ENCODE peak calls at places on chromosomes 4 and X, in ten cellular contexts. One of them, this sample, is unnamed.

GRCh38 chr4:41969666-41970065 is 11.9 kb upstream of the DCAF4L1 start:
- DNase-seq in WTC11: no peak
- DNase-seq in Caco-2: no peak
- DNase-seq in HepG2: no peak
- DNase-seq in lower leg skin: no peak
- DNase-seq in GM12878: no peak
- DNase-seq in sigmoid colon: no peak
- DNase-seq in glutamatergic neuron: no peak
- DNase-seq in astrocyte of the cerebellum: no peak
- DNase-seq in lower lobe of right lung: no peak
- DNase-seq in this sample: no peak

GRCh38 chr4:185623444-185624247 is 88.3 kb upstream of the PDLIM3 start:
- DNase-seq in WTC11: no peak
- DNase-seq in Caco-2: no peak
- DNase-seq in HepG2: no peak
- DNase-seq in lower leg skin: no peak
- DNase-seq in GM12878: no peak
- DNase-seq in sigmoid colon: no peak
- DNase-seq in glutamatergic neuron: no peak
- DNase-seq in astrocyte of the cerebellum: no peak
- DNase-seq in lower lobe of right lung: no peak
- DNase-seq in this sample: no peak

GRCh38 chrX:77617206-77617605 is 168.8 kb downstream of the ATRX start:
- DNase-seq in WTC11: no peak
- DNase-seq in Caco-2: no peak
- DNase-seq in HepG2: no peak
- DNase-seq in lower leg skin: no peak
- DNase-seq in GM12878: no peak
- DNase-seq in sigmoid colon: no peak
- DNase-seq in glutamatergic neuron: no peak
- DNase-seq in astrocyte of the cerebellum: no peak
- DNase-seq in lower lobe of right lung: no peak
- DNase-seq in this sample: no peak

GRCh38 chrX:20265726-20266681 is 705 bp downstream of the RPS6KA3 start:
- DNase-seq in WTC11: peak
- DNase-seq in Caco-2: peak
- DNase-seq in HepG2: no peak
- DNase-seq in lower leg skin: no peak
- DNase-seq in GM12878: no peak
- DNase-seq in sigmoid colon: peak
- DNase-seq in glutamatergic neuron: peak
- DNase-seq in astrocyte of the cerebellum: no peak
- DNase-seq in lower lobe of right lung: peak
- DNase-seq in this sample: peak

GRCh38 chrX:132837126-132837525 is 121.3 kb downstream of the HS6ST2 start:
- DNase-seq in WTC11: no peak
- DNase-seq in Caco-2: no peak
- DNase-seq in HepG2: no peak
- DNase-seq in lower leg skin: no peak
- DNase-seq in GM12878: no peak
- DNase-seq in sigmoid colon: no peak
- DNase-seq in glutamatergic neuron: no peak
- DNase-seq in astrocyte of the cerebellum: peak
- DNase-seq in lower lobe of right lung: no peak
- DNase-seq in this sample: no peak

GRCh38 chrX:36867143-36867542 is 141.0 kb upstream of the FAM47C start:
- DNase-seq in WTC11: no peak
- DNase-seq in Caco-2: peak
- DNase-seq in HepG2: peak
- DNase-seq in lower leg skin: no peak
- DNase-seq in GM12878: no peak
- DNase-seq in sigmoid colon: no peak
- DNase-seq in glutamatergic neuron: no peak
- DNase-seq in astrocyte of the cerebellum: peak
- DNase-seq in lower lobe of right lung: no peak
- DNase-seq in this sample: peak

GRCh38 chrX:108091878-108092291 is 307 bp downstream of the ATG4A start:
- DNase-seq in WTC11: no peak
- DNase-seq in Caco-2: no peak
- DNase-seq in HepG2: no peak
- DNase-seq in lower leg skin: no peak
- DNase-seq in GM12878: no peak
- DNase-seq in sigmoid colon: no peak
- DNase-seq in glutamatergic neuron: no peak
- DNase-seq in astrocyte of the cerebellum: no peak
- DNase-seq in lower lobe of right lung: no peak
- DNase-seq in this sample: no peak

GRCh38 chr4:124111922-124112321 is 600.6 kb downstream of the ANKRD50 start:
- DNase-seq in WTC11: no peak
- DNase-seq in Caco-2: peak
- DNase-seq in HepG2: peak
- DNase-seq in lower leg skin: peak
- DNase-seq in GM12878: no peak
- DNase-seq in sigmoid colon: no peak
- DNase-seq in glutamatergic neuron: no peak
- DNase-seq in astrocyte of the cerebellum: peak
- DNase-seq in lower lobe of right lung: no peak
- DNase-seq in this sample: peak

GRCh38 chrX:109485470-109486340 is 3.8 kb upstream of the GUCY2F start:
- DNase-seq in WTC11: peak
- DNase-seq in Caco-2: peak
- DNase-seq in HepG2: peak
- DNase-seq in lower leg skin: peak
- DNase-seq in GM12878: peak
- DNase-seq in sigmoid colon: peak
- DNase-seq in glutamatergic neuron: peak
- DNase-seq in astrocyte of the cerebellum: peak
- DNase-seq in lower lobe of right lung: peak
- DNase-seq in this sample: peak

GRCh38 chr4:38664704-38665401 is 854 bp downstream of the KLF3 start:
- DNase-seq in WTC11: peak
- DNase-seq in Caco-2: peak
- DNase-seq in HepG2: peak
- DNase-seq in lower leg skin: peak
- DNase-seq in GM12878: no peak
- DNase-seq in sigmoid colon: peak
- DNase-seq in glutamatergic neuron: peak
- DNase-seq in astrocyte of the cerebellum: no peak
- DNase-seq in lower lobe of right lung: peak
- DNase-seq in this sample: peak

GRCh38 chrX:67961516-67961915 is 417.7 kb downstream of the AR start:
- DNase-seq in WTC11: no peak
- DNase-seq in Caco-2: no peak
- DNase-seq in HepG2: no peak
- DNase-seq in lower leg skin: no peak
- DNase-seq in GM12878: no peak
- DNase-seq in sigmoid colon: no peak
- DNase-seq in glutamatergic neuron: no peak
- DNase-seq in astrocyte of the cerebellum: no peak
- DNase-seq in lower lobe of right lung: no peak
- DNase-seq in this sample: no peak

DNA sequence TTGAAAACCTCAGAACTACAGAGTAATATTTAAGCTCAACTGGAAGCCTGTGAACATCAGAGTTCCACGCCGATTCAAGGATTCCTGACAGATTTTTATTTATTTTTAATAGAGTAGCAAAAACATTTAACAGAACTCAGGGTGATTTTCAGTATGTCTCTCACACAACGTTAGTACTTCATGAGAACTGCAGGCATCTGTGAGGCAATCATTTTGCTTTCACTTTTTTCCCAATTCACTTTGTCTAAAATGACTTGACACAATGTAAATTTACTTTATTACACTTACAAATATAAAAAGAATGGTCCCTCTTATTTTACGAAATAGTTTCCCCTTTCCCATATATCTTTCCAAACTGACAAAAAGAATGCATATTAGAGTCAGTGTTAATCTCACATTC is 869.5 kb upstream of the EPHA5 start:
- DNase-seq in WTC11: no peak
- DNase-seq in Caco-2: no peak
- DNase-seq in HepG2: no peak
- DNase-seq in lower leg skin: no peak
- DNase-seq in GM12878: no peak
- DNase-seq in sigmoid colon: no peak
- DNase-seq in glutamatergic neuron: no peak
- DNase-seq in astrocyte of the cerebellum: no peak
- DNase-seq in lower lobe of right lung: no peak
- DNase-seq in this sample: no peak
- TF ChIP-seq CTCF in WTC11: no peak
- TF ChIP-seq CTCF in Caco-2: no peak
- TF ChIP-seq CTCF in HepG2: no peak
- TF ChIP-seq CTCF in lower leg skin: no peak
- TF ChIP-seq CTCF in GM12878: no peak
- TF ChIP-seq CTCF in sigmoid colon: no peak
- TF ChIP-seq CTCF in glutamatergic neuron: no peak
- TF ChIP-seq CTCF in astrocyte of the cerebellum: no peak
- TF ChIP-seq CTCF in lower lobe of right lung: no peak
- TF ChIP-seq CTCF in this sample: no peak

DNA sequence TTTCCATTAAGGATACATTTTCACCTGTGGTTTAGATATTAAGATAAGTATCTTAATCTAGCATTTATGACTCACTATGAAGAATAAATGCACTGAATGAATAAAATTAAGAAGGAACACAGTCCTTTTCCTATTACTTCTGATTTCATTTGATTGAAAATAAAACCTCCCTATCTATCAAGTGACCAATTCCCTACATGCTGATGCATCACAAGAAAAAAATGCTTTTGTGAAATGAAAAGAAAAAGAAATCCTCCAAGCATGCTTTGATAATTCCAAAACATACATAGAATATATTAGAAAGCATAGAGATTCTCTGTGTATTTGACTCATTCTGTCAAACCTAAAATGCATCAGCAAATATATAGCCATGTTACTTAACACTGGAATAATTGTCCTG is 37.1 kb downstream of the PCDH10 start:
- DNase-seq in WTC11: no peak
- DNase-seq in Caco-2: no peak
- DNase-seq in HepG2: no peak
- DNase-seq in lower leg skin: no peak
- DNase-seq in GM12878: no peak
- DNase-seq in sigmoid colon: no peak
- DNase-seq in glutamatergic neuron: no peak
- DNase-seq in astrocyte of the cerebellum: no peak
- DNase-seq in lower lobe of right lung: no peak
- DNase-seq in this sample: no peak
- TF ChIP-seq CTCF in WTC11: no peak
- TF ChIP-seq CTCF in Caco-2: no peak
- TF ChIP-seq CTCF in HepG2: no peak
- TF ChIP-seq CTCF in lower leg skin: no peak
- TF ChIP-seq CTCF in GM12878: no peak
- TF ChIP-seq CTCF in sigmoid colon: no peak
- TF ChIP-seq CTCF in glutamatergic neuron: no peak
- TF ChIP-seq CTCF in astrocyte of the cerebellum: no peak
- TF ChIP-seq CTCF in lower lobe of right lung: no peak
- TF ChIP-seq CTCF in this sample: no peak

GRCh38 chrX:130543603-130544002 is 141.8 kb downstream of the RBMX2 start:
- DNase-seq in WTC11: no peak
- DNase-seq in Caco-2: no peak
- DNase-seq in HepG2: no peak
- DNase-seq in lower leg skin: no peak
- DNase-seq in GM12878: no peak
- DNase-seq in sigmoid colon: no peak
- DNase-seq in glutamatergic neuron: no peak
- DNase-seq in astrocyte of the cerebellum: no peak
- DNase-seq in lower lobe of right lung: no peak
- DNase-seq in this sample: no peak
- TF ChIP-seq CTCF in WTC11: no peak
- TF ChIP-seq CTCF in Caco-2: no peak
- TF ChIP-seq CTCF in HepG2: no peak
- TF ChIP-seq CTCF in lower leg skin: no peak
- TF ChIP-seq CTCF in GM12878: no peak
- TF ChIP-seq CTCF in sigmoid colon: no peak
- TF ChIP-seq CTCF in glutamatergic neuron: no peak
- TF ChIP-seq CTCF in astrocyte of the cerebellum: no peak
- TF ChIP-seq CTCF in lower lobe of right lung: no peak
- TF ChIP-seq CTCF in this sample: no peak

DNA sequence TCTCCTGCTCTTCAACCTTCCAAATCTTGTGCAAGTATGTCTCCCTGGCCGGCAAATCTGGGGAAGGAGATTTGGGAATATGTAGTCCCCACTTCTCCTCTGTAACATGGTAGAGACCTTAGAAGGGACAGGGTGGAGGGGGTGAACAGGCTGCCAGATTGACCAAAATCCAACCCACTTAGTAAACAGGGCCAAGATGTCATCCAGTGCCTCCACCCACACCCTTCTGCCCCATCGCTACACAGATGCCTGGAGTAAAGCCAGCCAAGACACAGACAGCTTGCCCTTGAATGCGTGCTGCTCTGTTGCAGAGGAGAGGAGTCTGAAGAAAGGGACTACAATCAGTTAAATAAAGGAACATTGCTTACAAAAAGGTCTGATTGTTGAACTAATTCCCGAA is 160.1 kb upstream of the LDB2 start:
- DNase-seq in WTC11: no peak
- DNase-seq in Caco-2: no peak
- DNase-seq in HepG2: no peak
- DNase-seq in lower leg skin: no peak
- DNase-seq in GM12878: no peak
- DNase-seq in sigmoid colon: no peak
- DNase-seq in glutamatergic neuron: no peak
- DNase-seq in astrocyte of the cerebellum: no peak
- DNase-seq in lower lobe of right lung: no peak
- DNase-seq in this sample: no peak
- TF ChIP-seq CTCF in WTC11: no peak
- TF ChIP-seq CTCF in Caco-2: no peak
- TF ChIP-seq CTCF in HepG2: no peak
- TF ChIP-seq CTCF in lower leg skin: no peak
- TF ChIP-seq CTCF in GM12878: no peak
- TF ChIP-seq CTCF in sigmoid colon: no peak
- TF ChIP-seq CTCF in glutamatergic neuron: no peak
- TF ChIP-seq CTCF in astrocyte of the cerebellum: no peak
- TF ChIP-seq CTCF in lower lobe of right lung: no peak
- TF ChIP-seq CTCF in this sample: no peak